ENCODE peak calls at places on chromosomes 1 and 21, in five cellular contexts. J is transverse colon, N is spleen, M is esophagus muscularis mucosa, G is stomach. S is an unnamed sample.
A peak's percentile ranks its signal among the peaks of the same experiment; 100 is the strongest.

GRCh38 chr1:43969416-43969745 is 429 bp upstream of the DPH2 start:
- DNase-seq in J (no peak), N (no peak), M (no peak), G (no peak), S (no peak)

GRCh38 chr1:8941906-8942305 is 3.8 kb upstream of the CA6 start:
- DNase-seq in J (no peak), N (no peak), M (no peak), G (no peak), S (no peak)

GRCh38 chr1:233394860-233395717 is 67.6 kb downstream of the MAP3K21 start:
- DNase-seq in J (no peak), N (no peak), M (no peak), G (no peak), S (no peak)

GRCh38 chr1:22709891-22710687 is 550 bp upstream of the EPHB2 start:
- DNase-seq in J (peak; percentile 66), N (no peak), M (no peak), G (no peak), S (peak; percentile 73)

GRCh38 chr1:230591676-230592075 is 50.6 kb upstream of the COG2 start:
- DNase-seq in J (no peak), N (no peak), M (no peak), G (no peak), S (no peak)

GRCh38 chr1:40377512-40377911 is 4.0 kb downstream of the SMAP2 start:
- DNase-seq in J (no peak), N (no peak), M (no peak), G (no peak), S (no peak)

GRCh38 chr1:216600730-216601426 is 122.4 kb downstream of the ESRRG start:
- DNase-seq in J (peak; percentile 79), N (peak; percentile 82), M (peak; percentile 94), G (peak; percentile 74), S (peak; percentile 87)

GRCh38 chr1:61160526-61160925 is 78.2 kb downstream of the NFIA start:
- DNase-seq in J (no peak), N (no peak), M (no peak), G (no peak), S (no peak)

GRCh38 chr1:152884966-152885624 is 7.0 kb downstream of the SMCP start:
- DNase-seq in J (no peak), N (no peak), M (peak; percentile 50), G (no peak), S (no peak)

GRCh38 chr21:9758888-9759287 is 762.5 kb upstream of the TPTE start:
- DNase-seq in J (no peak), N (no peak), M (peak; percentile 92), G (no peak), S (no peak)

GRCh38 chr1:156959414-156959813 is 39.0 kb downstream of the LRRC71 start:
- DNase-seq in J (no peak), N (no peak), M (no peak), G (no peak), S (no peak)

GRCh38 chr21:44671911-44672310 is 5.2 kb upstream of the KRTAP12-2 start:
- DNase-seq in J (no peak), N (no peak), M (no peak), G (no peak), S (no peak)

GRCh38 chr1:168488153-168488552 is 55.6 kb downstream of the XCL2 start:
- DNase-seq in J (no peak), N (no peak), M (no peak), G (peak; percentile 30), S (peak; percentile 67)

GRCh38 chr1:177884499-177885021 is 85.3 kb downstream of the SEC16B start:
- DNase-seq in J (no peak), N (no peak), M (peak; percentile 55), G (no peak), S (no peak)

GRCh38 chr21:35136106-35136505 is 87.0 kb upstream of the RUNX1 start:
- DNase-seq in J (no peak), N (no peak), M (no peak), G (no peak), S (no peak)

GRCh38 chr1:18294437-18295176 is 186.1 kb upstream of the KLHDC7A start:
- DNase-seq in J (no peak), N (no peak), M (no peak), G (no peak), S (peak; percentile 31)

GRCh38 chr1:17561561-17561985 is 22.1 kb downstream of the ARHGEF10L start:
- DNase-seq in J (no peak), N (no peak), M (no peak), G (peak; percentile 63), S (no peak)

GRCh38 chr1:113452921-113453770 is 62.8 kb downstream of the MAGI3 start:
- DNase-seq in J (peak; percentile 14), N (no peak), M (no peak), G (peak; percentile 29), S (no peak)

GRCh38 chr1:2783435-2784397 is 17.8 kb downstream of the TTC34 start:
- DNase-seq in J (no peak), N (peak; percentile 60), M (no peak), G (no peak), S (peak; percentile 51)

GRCh38 chr1:245054105-245054831 is 100.5 kb upstream of the KIF26B start:
- DNase-seq in J (no peak), N (no peak), M (no peak), G (no peak), S (no peak)

GRCh38 chr1:17089496-17089895 is 29.8 kb downstream of the PADI2 start:
- DNase-seq in J (no peak), N (no peak), M (no peak), G (no peak), S (no peak)

GRCh38 chr1:46687095-46687659 is 15.5 kb downstream of the TEX38 start:
- DNase-seq in J (peak; percentile 94), N (no peak), M (no peak), G (peak; percentile 96), S (peak; percentile 70)

GRCh38 chr1:84853743-84854721 is 39.0 kb downstream of the LPAR3 start:
- DNase-seq in J (no peak), N (no peak), M (peak; percentile 87), G (no peak), S (no peak)

GRCh38 chr1:24705260-24706073 is 39.8 kb upstream of the CLIC4 start:
- DNase-seq in J (peak; percentile 82), N (peak; percentile 80), M (no peak), G (peak; percentile 85), S (peak; percentile 87)

GRCh38 chr1:242811092-242811840 is 286.8 kb upstream of the PLD5 start:
- DNase-seq in J (no peak), N (no peak), M (no peak), G (no peak), S (no peak)

GRCh38 chr1:15908597-15908996 is 61.1 kb downstream of the SPEN start:
- DNase-seq in J (no peak), N (no peak), M (no peak), G (no peak), S (no peak)

GRCh38 chr1:15899266-15899665 is 51.8 kb downstream of the SPEN start:
- DNase-seq in J (no peak), N (no peak), M (no peak), G (no peak), S (no peak)

GRCh38 chr1:15900662-15901279 is 53.3 kb downstream of the SPEN start:
- DNase-seq in J (no peak), N (no peak), M (no peak), G (no peak), S (no peak)

GRCh38 chr1:15902882-15903281 is 55.4 kb downstream of the SPEN start:
- DNase-seq in J (no peak), N (no peak), M (no peak), G (no peak), S (no peak)
- TF ChIP-seq CTCF in J (no peak), N (no peak), M (no peak), G (no peak), S (no peak)

GRCh38 chr1:229436178-229436577 is 2.3 kb upstream of the ACTA1 start:
- DNase-seq in J (no peak), N (no peak), M (no peak), G (no peak), S (no peak)
- TF ChIP-seq POLR2A in J (no peak), N (no peak), M (no peak), G (no peak), S (no peak)

GRCh38 chr1:64490204-64490818 is 20.4 kb downstream of the CACHD1 start:
- DNase-seq in J (no peak), N (no peak), M (no peak), G (no peak), S (no peak)

GRCh38 chr1:64487061-64487460 is 17.1 kb downstream of the CACHD1 start:
- DNase-seq in J (no peak), N (no peak), M (no peak), G (no peak), S (no peak)

GRCh38 chr1:64489707-64490106 is 19.8 kb downstream of the CACHD1 start:
- DNase-seq in J (no peak), N (no peak), M (no peak), G (no peak), S (no peak)

GRCh38 chr1:64486193-64486592 is 16.3 kb downstream of the CACHD1 start:
- DNase-seq in J (no peak), N (no peak), M (no peak), G (no peak), S (no peak)

DNA sequence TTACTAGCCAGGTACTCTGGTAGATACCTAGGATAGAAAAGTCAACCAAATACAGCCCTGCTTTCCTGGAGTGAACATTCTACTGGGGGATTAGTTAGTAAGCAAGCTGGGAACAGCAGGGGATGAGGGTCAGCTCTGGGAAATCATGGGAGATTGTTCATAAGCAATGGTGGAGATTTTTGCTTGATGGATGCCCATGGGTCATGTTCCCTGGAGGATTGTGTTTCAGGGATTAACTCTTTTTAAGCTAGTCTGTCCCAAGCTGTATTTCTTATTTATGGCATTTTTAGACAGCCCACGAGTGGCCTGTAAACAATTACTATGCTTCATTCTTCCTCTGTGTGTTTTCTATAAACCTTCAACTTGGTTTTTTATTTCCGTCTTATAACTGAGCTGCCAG is 18.9 kb downstream of the CACHD1 start:
- DNase-seq in J (no peak), N (no peak), M (no peak), G (no peak), S (no peak)
- H3K4me1 ChIP-seq in J (peaks cover 9% of the 10 kb centered on the region), N (no peaks in the 10 kb centered on the region), M (peaks cover 13% of the 10 kb centered on the region), G (peaks cover 46% of the 10 kb centered on the region), S (no peaks in the 10 kb centered on the region)

DNA sequence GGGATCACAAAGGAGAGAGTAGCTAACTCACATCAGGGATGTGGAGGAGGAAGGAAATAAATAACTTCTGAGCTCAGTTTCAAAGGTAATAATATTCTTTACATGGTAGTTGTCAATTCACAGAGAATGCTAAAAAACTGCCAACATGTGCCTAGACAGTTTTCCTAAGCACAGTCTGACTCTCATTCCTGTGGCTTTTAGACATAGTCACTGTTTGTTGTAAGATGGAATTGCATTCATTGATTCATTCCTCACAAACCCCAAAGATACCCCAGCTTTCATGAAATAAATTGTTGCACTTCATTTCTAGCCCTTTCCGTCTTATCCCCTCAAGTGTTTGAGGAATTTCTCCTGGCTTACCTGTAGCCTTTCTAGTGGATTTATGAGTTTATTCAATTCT is 263.9 kb downstream of the NTNG1 start:
- DNase-seq in J (no peak), N (no peak), M (no peak), G (no peak), S (no peak)
- TF ChIP-seq CTCF in J (no peak), N (no peak), M (no peak), G (no peak), S (no peak)

GRCh38 chr21:42569732-42570301 is 56.2 kb downstream of the SLC37A1 start:
- DNase-seq in J (peak; percentile 1), N (peak; percentile 55), M (no peak), G (peak; percentile 24), S (no peak)
- TF ChIP-seq POLR2A in J (no peak), N (no peak), M (no peak), G (no peak), S (no peak)

S was measured in heart left ventricle.